ENCODE peak calls at places on chromosomes 11 and 22, in eight cellular contexts. One of them, this sample, is unnamed.

GRCh38 chr22:31611065-31611760 is 50.8 kb downstream of the PISD start:
- DNase-seq in trophoblast cell: no peak
- DNase-seq in heart left ventricle: no peak
- DNase-seq in mammary epithelial cell: no peak
- DNase-seq in foreskin fibroblast: no peak
- DNase-seq in ovary: peak; percentile 76
- DNase-seq in choroid plexus epithelial cell: peak; percentile 45
- DNase-seq in GM12878: no peak
- DNase-seq in this sample: no peak

GRCh38 chr11:118531597-118532084 is 649 bp downstream of the TMEM25 start:
- DNase-seq in choroid plexus epithelial cell: no peak
- DNase-seq in GM12878: no peak
- DNase-seq in foreskin fibroblast: no peak
- DNase-seq in ovary: no peak
- DNase-seq in mammary epithelial cell: no peak
- DNase-seq in heart left ventricle: no peak
- DNase-seq in trophoblast cell: peak; percentile 20
- DNase-seq in this sample: no peak

GRCh38 chr11:8100605-8101004 is 19.6 kb downstream of the TUB start:
- DNase-seq in choroid plexus epithelial cell: no peak
- DNase-seq in mammary epithelial cell: no peak
- DNase-seq in foreskin fibroblast: no peak
- DNase-seq in heart left ventricle: no peak
- DNase-seq in GM12878: no peak
- DNase-seq in ovary: no peak
- DNase-seq in trophoblast cell: no peak
- DNase-seq in this sample: no peak

GRCh38 chr11:1298695-1299492 is 10.5 kb downstream of the TOLLIP start:
- DNase-seq in GM12878: no peak
- DNase-seq in foreskin fibroblast: peak; percentile 73
- DNase-seq in mammary epithelial cell: peak; percentile 80
- DNase-seq in trophoblast cell: peak; percentile 76
- DNase-seq in choroid plexus epithelial cell: peak; percentile 88
- DNase-seq in ovary: peak; percentile 79
- DNase-seq in heart left ventricle: peak; percentile 65
- DNase-seq in this sample: no peak

GRCh38 chr11:124625504-124626168 is 3.0 kb downstream of the TBRG1 start:
- DNase-seq in ovary: no peak
- DNase-seq in trophoblast cell: no peak
- DNase-seq in foreskin fibroblast: no peak
- DNase-seq in GM12878: no peak
- DNase-seq in mammary epithelial cell: no peak
- DNase-seq in choroid plexus epithelial cell: no peak
- DNase-seq in heart left ventricle: no peak
- DNase-seq in this sample: no peak

GRCh38 chr11:76823481-76824028 is 37.2 kb upstream of the ACER3 start:
- DNase-seq in GM12878: no peak
- DNase-seq in choroid plexus epithelial cell: no peak
- DNase-seq in trophoblast cell: peak; percentile 86
- DNase-seq in ovary: no peak
- DNase-seq in mammary epithelial cell: peak; percentile 81
- DNase-seq in foreskin fibroblast: peak; percentile 67
- DNase-seq in heart left ventricle: peak; percentile 60
- DNase-seq in this sample: no peak

GRCh38 chr22:19535001-19535400 is 10.8 kb upstream of the CLDN5 start:
- DNase-seq in ovary: no peak
- DNase-seq in mammary epithelial cell: no peak
- DNase-seq in choroid plexus epithelial cell: no peak
- DNase-seq in GM12878: no peak
- DNase-seq in foreskin fibroblast: no peak
- DNase-seq in heart left ventricle: no peak
- DNase-seq in trophoblast cell: no peak
- DNase-seq in this sample: no peak

GRCh38 chr22:28102413-28102812 is 183.4 kb upstream of the PITPNB start:
- DNase-seq in ovary: no peak
- DNase-seq in trophoblast cell: no peak
- DNase-seq in GM12878: no peak
- DNase-seq in heart left ventricle: no peak
- DNase-seq in foreskin fibroblast: no peak
- DNase-seq in choroid plexus epithelial cell: no peak
- DNase-seq in mammary epithelial cell: no peak
- DNase-seq in this sample: no peak

GRCh38 chr11:71447791-71448256 is 369 bp downstream of the DHCR7 start:
- DNase-seq in choroid plexus epithelial cell: no peak
- DNase-seq in heart left ventricle: peak; percentile 53
- DNase-seq in mammary epithelial cell: peak; percentile 26
- DNase-seq in GM12878: no peak
- DNase-seq in trophoblast cell: no peak
- DNase-seq in foreskin fibroblast: no peak
- DNase-seq in ovary: no peak
- DNase-seq in this sample: no peak

GRCh38 chr22:26592368-26593015 is 2.6 kb upstream of the TPST2 start:
- DNase-seq in heart left ventricle: no peak
- DNase-seq in ovary: no peak
- DNase-seq in GM12878: peak; percentile 72
- DNase-seq in mammary epithelial cell: peak; percentile 53
- DNase-seq in trophoblast cell: no peak
- DNase-seq in foreskin fibroblast: no peak
- DNase-seq in choroid plexus epithelial cell: no peak
- DNase-seq in this sample: no peak

GRCh38 chr11:48107188-48107704 is 109.4 kb upstream of the OR4B1 start:
- DNase-seq in mammary epithelial cell: peak; percentile 57
- DNase-seq in trophoblast cell: no peak
- DNase-seq in heart left ventricle: no peak
- DNase-seq in foreskin fibroblast: peak; percentile 74
- DNase-seq in GM12878: peak; percentile 66
- DNase-seq in ovary: no peak
- DNase-seq in choroid plexus epithelial cell: no peak
- DNase-seq in this sample: no peak

GRCh38 chr22:37552560-37553163 is 7.6 kb upstream of the CDC42EP1 start:
- DNase-seq in GM12878: no peak
- DNase-seq in foreskin fibroblast: peak; percentile 42
- DNase-seq in mammary epithelial cell: no peak
- DNase-seq in choroid plexus epithelial cell: no peak
- DNase-seq in heart left ventricle: peak; percentile 79
- DNase-seq in ovary: peak; percentile 66
- DNase-seq in trophoblast cell: peak; percentile 93
- DNase-seq in this sample: no peak

GRCh38 chr11:125777309-125777708 is 1.3 kb downstream of the PATE2 start:
- DNase-seq in mammary epithelial cell: peak; percentile 40
- DNase-seq in ovary: no peak
- DNase-seq in choroid plexus epithelial cell: peak; percentile 5
- DNase-seq in heart left ventricle: no peak
- DNase-seq in GM12878: no peak
- DNase-seq in foreskin fibroblast: no peak
- DNase-seq in trophoblast cell: no peak
- DNase-seq in this sample: no peak

GRCh38 chr22:36986242-36986821 is 32.9 kb downstream of the TST start:
- DNase-seq in mammary epithelial cell: no peak
- DNase-seq in foreskin fibroblast: no peak
- DNase-seq in ovary: no peak
- DNase-seq in GM12878: no peak
- DNase-seq in trophoblast cell: no peak
- DNase-seq in heart left ventricle: no peak
- DNase-seq in choroid plexus epithelial cell: no peak
- DNase-seq in this sample: no peak

GRCh38 chr22:44459041-44459440 is 39.0 kb downstream of the RTL6 start:
- DNase-seq in GM12878: no peak
- DNase-seq in heart left ventricle: no peak
- DNase-seq in choroid plexus epithelial cell: no peak
- DNase-seq in ovary: no peak
- DNase-seq in foreskin fibroblast: no peak
- DNase-seq in trophoblast cell: no peak
- DNase-seq in mammary epithelial cell: no peak
- DNase-seq in this sample: no peak

GRCh38 chr11:623999-624704 is 603 bp downstream of the CDHR5 start:
- DNase-seq in choroid plexus epithelial cell: no peak
- DNase-seq in trophoblast cell: peak; percentile 23
- DNase-seq in heart left ventricle: no peak
- DNase-seq in ovary: no peak
- DNase-seq in mammary epithelial cell: peak; percentile 31
- DNase-seq in GM12878: no peak
- DNase-seq in foreskin fibroblast: no peak
- DNase-seq in this sample: no peak

GRCh38 chr11:71080239-71081097 is 171.9 kb downstream of the SHANK2 start:
- DNase-seq in trophoblast cell: peak; percentile 51
- DNase-seq in ovary: no peak
- DNase-seq in GM12878: peak; percentile 17
- DNase-seq in foreskin fibroblast: peak; percentile 28
- DNase-seq in mammary epithelial cell: peak; percentile 64
- DNase-seq in choroid plexus epithelial cell: peak; percentile 73
- DNase-seq in heart left ventricle: peak; percentile 29
- DNase-seq in this sample: peak; percentile 2

GRCh38 chr11:76335827-76336226 is 45.1 kb downstream of the THAP12 start:
- DNase-seq in mammary epithelial cell: no peak
- DNase-seq in ovary: no peak
- DNase-seq in GM12878: no peak
- DNase-seq in trophoblast cell: peak; percentile 21
- DNase-seq in choroid plexus epithelial cell: no peak
- DNase-seq in heart left ventricle: no peak
- DNase-seq in foreskin fibroblast: no peak
- DNase-seq in this sample: no peak

GRCh38 chr22:45884201-45885067 is 92.5 kb downstream of the WNT7B start:
- DNase-seq in GM12878: no peak
- DNase-seq in choroid plexus epithelial cell: no peak
- DNase-seq in mammary epithelial cell: no peak
- DNase-seq in ovary: peak; percentile 5
- DNase-seq in heart left ventricle: no peak
- DNase-seq in foreskin fibroblast: no peak
- DNase-seq in trophoblast cell: no peak
- DNase-seq in this sample: no peak

GRCh38 chr11:36427079-36427478 is 83.0 kb downstream of the TRAF6 start:
- DNase-seq in choroid plexus epithelial cell: no peak
- DNase-seq in ovary: no peak
- DNase-seq in GM12878: no peak
- DNase-seq in mammary epithelial cell: no peak
- DNase-seq in trophoblast cell: no peak
- DNase-seq in foreskin fibroblast: no peak
- DNase-seq in heart left ventricle: no peak
- DNase-seq in this sample: no peak

GRCh38 chr11:76705834-76706233 is 35.3 kb upstream of the LRRC32 start:
- DNase-seq in choroid plexus epithelial cell: no peak
- DNase-seq in foreskin fibroblast: no peak
- DNase-seq in GM12878: no peak
- DNase-seq in trophoblast cell: no peak
- DNase-seq in ovary: no peak
- DNase-seq in mammary epithelial cell: no peak
- DNase-seq in heart left ventricle: no peak
- DNase-seq in this sample: no peak

GRCh38 chr22:23065495-23066122 is 4.7 kb upstream of the GNAZ start:
- DNase-seq in mammary epithelial cell: no peak
- DNase-seq in ovary: no peak
- DNase-seq in heart left ventricle: peak; percentile 13
- DNase-seq in trophoblast cell: no peak
- DNase-seq in foreskin fibroblast: no peak
- DNase-seq in GM12878: no peak
- DNase-seq in choroid plexus epithelial cell: no peak
- DNase-seq in this sample: no peak

GRCh38 chr11:15926071-15926470 is 430.3 kb downstream of the SOX6 start:
- DNase-seq in mammary epithelial cell: peak; percentile 63
- DNase-seq in ovary: no peak
- DNase-seq in foreskin fibroblast: no peak
- DNase-seq in trophoblast cell: no peak
- DNase-seq in choroid plexus epithelial cell: no peak
- DNase-seq in GM12878: no peak
- DNase-seq in heart left ventricle: no peak
- DNase-seq in this sample: no peak

GRCh38 chr11:63478896-63479295 is 12.1 kb downstream of the PLAAT5 start:
- DNase-seq in mammary epithelial cell: peak; percentile 44
- DNase-seq in choroid plexus epithelial cell: peak; percentile 91
- DNase-seq in foreskin fibroblast: peak; percentile 50
- DNase-seq in trophoblast cell: peak; percentile 32
- DNase-seq in ovary: peak; percentile 46
- DNase-seq in GM12878: peak; percentile 23
- DNase-seq in heart left ventricle: peak; percentile 49
- DNase-seq in this sample: peak; percentile 53
- H3K4me3 ChIP-seq in mammary epithelial cell: no peak overlapping the region
- H3K4me3 ChIP-seq in choroid plexus epithelial cell: no peak overlapping the region
- H3K4me3 ChIP-seq in foreskin fibroblast: no peak overlapping the region
- H3K4me3 ChIP-seq in trophoblast cell: no peak overlapping the region
- H3K4me3 ChIP-seq in ovary: no peak overlapping the region
- H3K4me3 ChIP-seq in GM12878: no peak overlapping the region
- H3K4me3 ChIP-seq in heart left ventricle: no peak overlapping the region
- H3K4me3 ChIP-seq in this sample: no peak overlapping the region

GRCh38 chr11:35180311-35181233 is 41.6 kb downstream of the CD44 start:
- DNase-seq in mammary epithelial cell: no peak
- DNase-seq in GM12878: no peak
- DNase-seq in trophoblast cell: no peak
- DNase-seq in heart left ventricle: no peak
- DNase-seq in ovary: no peak
- DNase-seq in foreskin fibroblast: no peak
- DNase-seq in choroid plexus epithelial cell: no peak
- DNase-seq in this sample: no peak

GRCh38 chr11:35177370-35177769 is 38.4 kb downstream of the CD44 start:
- DNase-seq in mammary epithelial cell: no peak
- DNase-seq in foreskin fibroblast: no peak
- DNase-seq in trophoblast cell: no peak
- DNase-seq in choroid plexus epithelial cell: peak; percentile 87
- DNase-seq in GM12878: no peak
- DNase-seq in ovary: no peak
- DNase-seq in heart left ventricle: no peak
- DNase-seq in this sample: no peak

GRCh38 chr11:35178067-35178805 is 39.3 kb downstream of the CD44 start:
- DNase-seq in choroid plexus epithelial cell: no peak
- DNase-seq in ovary: no peak
- DNase-seq in trophoblast cell: no peak
- DNase-seq in GM12878: no peak
- DNase-seq in heart left ventricle: no peak
- DNase-seq in mammary epithelial cell: no peak
- DNase-seq in foreskin fibroblast: no peak
- DNase-seq in this sample: no peak

GRCh38 chr11:35178862-35179261 is 39.9 kb downstream of the CD44 start:
- DNase-seq in GM12878: no peak
- DNase-seq in ovary: no peak
- DNase-seq in choroid plexus epithelial cell: peak; percentile 48
- DNase-seq in mammary epithelial cell: peak; percentile 76
- DNase-seq in heart left ventricle: no peak
- DNase-seq in trophoblast cell: no peak
- DNase-seq in foreskin fibroblast: no peak
- DNase-seq in this sample: no peak

GRCh38 chr11:35179466-35180135 is 40.6 kb downstream of the CD44 start:
- DNase-seq in choroid plexus epithelial cell: no peak
- DNase-seq in GM12878: no peak
- DNase-seq in heart left ventricle: no peak
- DNase-seq in trophoblast cell: no peak
- DNase-seq in ovary: no peak
- DNase-seq in mammary epithelial cell: no peak
- DNase-seq in foreskin fibroblast: no peak
- DNase-seq in this sample: no peak
- H3K4me3 ChIP-seq in choroid plexus epithelial cell: no peak overlapping the region
- H3K4me3 ChIP-seq in GM12878: no peak overlapping the region
- H3K4me3 ChIP-seq in heart left ventricle: no peak overlapping the region
- H3K4me3 ChIP-seq in trophoblast cell: no peak overlapping the region
- H3K4me3 ChIP-seq in ovary: no peak overlapping the region
- H3K4me3 ChIP-seq in mammary epithelial cell: no peak overlapping the region
- H3K4me3 ChIP-seq in foreskin fibroblast: no peak overlapping the region
- H3K4me3 ChIP-seq in this sample: no peak overlapping the region

GRCh38 chr11:61756452-61757212 is 4.2 kb downstream of the MYRF start:
- DNase-seq in ovary: no peak
- DNase-seq in mammary epithelial cell: no peak
- DNase-seq in heart left ventricle: no peak
- DNase-seq in foreskin fibroblast: peak; percentile 14
- DNase-seq in choroid plexus epithelial cell: peak; percentile 64
- DNase-seq in trophoblast cell: no peak
- DNase-seq in GM12878: peak; percentile 73
- DNase-seq in this sample: no peak
- H3K4me3 ChIP-seq in ovary: no peak overlapping the region
- H3K4me3 ChIP-seq in mammary epithelial cell: no peak overlapping the region
- H3K4me3 ChIP-seq in heart left ventricle: no peak overlapping the region
- H3K4me3 ChIP-seq in foreskin fibroblast: no peak overlapping the region
- H3K4me3 ChIP-seq in choroid plexus epithelial cell: no peak overlapping the region
- H3K4me3 ChIP-seq in trophoblast cell: no peak overlapping the region
- H3K4me3 ChIP-seq in GM12878: no peak overlapping the region
- H3K4me3 ChIP-seq in this sample: no peak overlapping the region

GRCh38 chr11:33730716-33731115 is 5.5 kb downstream of the CD59 start:
- DNase-seq in mammary epithelial cell: no peak
- DNase-seq in foreskin fibroblast: no peak
- DNase-seq in ovary: no peak
- DNase-seq in GM12878: no peak
- DNase-seq in trophoblast cell: no peak
- DNase-seq in heart left ventricle: no peak
- DNase-seq in choroid plexus epithelial cell: no peak
- DNase-seq in this sample: no peak
- H3K4me3 ChIP-seq in mammary epithelial cell: no peak overlapping the region
- H3K4me3 ChIP-seq in foreskin fibroblast: no peak overlapping the region
- H3K4me3 ChIP-seq in ovary: no peak overlapping the region
- H3K4me3 ChIP-seq in GM12878: no peak overlapping the region
- H3K4me3 ChIP-seq in trophoblast cell: no peak overlapping the region
- H3K4me3 ChIP-seq in heart left ventricle: peak overlapping the region; percentile 19
- H3K4me3 ChIP-seq in choroid plexus epithelial cell: no peak overlapping the region
- H3K4me3 ChIP-seq in this sample: no peak overlapping the region